ENCODE peak calls at places on chromosomes 13 and 19, in nine cellular contexts. One of them, this sample, is unnamed.

GRCh38 chr19:1394252-1395193 is 6.8 kb downstream of the GAMT start:
- DNase-seq in myocyte: no peak
- DNase-seq in T-helper 9 cell: no peak
- DNase-seq in GDM1: no peak
- DNase-seq in HT1080: no peak
- DNase-seq in neural crest cell: no peak
- DNase-seq in NCI-H146: no peak
- DNase-seq in mesendoderm: no peak
- DNase-seq in SJCRH30: no peak
- DNase-seq in this sample: no peak

GRCh38 chr19:8180018-8180417 is 29.2 kb upstream of the CERS4 start:
- DNase-seq in myocyte: no peak
- DNase-seq in T-helper 9 cell: no peak
- DNase-seq in GDM1: no peak
- DNase-seq in HT1080: no peak
- DNase-seq in neural crest cell: no peak
- DNase-seq in NCI-H146: no peak
- DNase-seq in mesendoderm: no peak
- DNase-seq in SJCRH30: no peak
- DNase-seq in this sample: no peak

GRCh38 chr19:31315621-31316011 is 33.6 kb downstream of the TSHZ3 start:
- DNase-seq in myocyte: no peak
- DNase-seq in T-helper 9 cell: no peak
- DNase-seq in GDM1: no peak
- DNase-seq in HT1080: no peak
- DNase-seq in neural crest cell: no peak
- DNase-seq in NCI-H146: no peak
- DNase-seq in mesendoderm: no peak
- DNase-seq in SJCRH30: no peak
- DNase-seq in this sample: no peak

GRCh38 chr19:55254625-55254977 is 4.2 kb downstream of the PPP6R1 start:
- DNase-seq in myocyte: no peak
- DNase-seq in T-helper 9 cell: no peak
- DNase-seq in GDM1: no peak
- DNase-seq in HT1080: no peak
- DNase-seq in neural crest cell: no peak
- DNase-seq in NCI-H146: no peak
- DNase-seq in mesendoderm: no peak
- DNase-seq in SJCRH30: no peak
- DNase-seq in this sample: no peak

GRCh38 chr19:19110410-19111137 is 27.7 kb downstream of the TMEM161A start:
- DNase-seq in myocyte: no peak
- DNase-seq in T-helper 9 cell: no peak
- DNase-seq in GDM1: no peak
- DNase-seq in HT1080: no peak
- DNase-seq in neural crest cell: peak
- DNase-seq in NCI-H146: peak
- DNase-seq in mesendoderm: no peak
- DNase-seq in SJCRH30: no peak
- DNase-seq in this sample: no peak

GRCh38 chr19:18392417-18392816 is 5.0 kb downstream of the LRRC25 start:
- DNase-seq in myocyte: no peak
- DNase-seq in T-helper 9 cell: no peak
- DNase-seq in GDM1: peak
- DNase-seq in HT1080: peak
- DNase-seq in neural crest cell: no peak
- DNase-seq in NCI-H146: no peak
- DNase-seq in mesendoderm: no peak
- DNase-seq in SJCRH30: no peak
- DNase-seq in this sample: no peak

GRCh38 chr19:45113628-45114027 is 20.6 kb downstream of the PPP1R37 start:
- DNase-seq in myocyte: no peak
- DNase-seq in T-helper 9 cell: no peak
- DNase-seq in GDM1: no peak
- DNase-seq in HT1080: no peak
- DNase-seq in neural crest cell: no peak
- DNase-seq in NCI-H146: peak
- DNase-seq in mesendoderm: no peak
- DNase-seq in SJCRH30: no peak
- DNase-seq in this sample: no peak

GRCh38 chr13:60583911-60584753 is 187.1 kb downstream of the TDRD3 start:
- DNase-seq in myocyte: peak
- DNase-seq in T-helper 9 cell: no peak
- DNase-seq in GDM1: no peak
- DNase-seq in HT1080: peak
- DNase-seq in neural crest cell: no peak
- DNase-seq in NCI-H146: no peak
- DNase-seq in mesendoderm: peak
- DNase-seq in SJCRH30: no peak
- DNase-seq in this sample: peak

GRCh38 chr13:44575741-44576395 is at the start of gene TSC22D1:
- DNase-seq in myocyte: peak
- DNase-seq in T-helper 9 cell: peak
- DNase-seq in GDM1: peak
- DNase-seq in HT1080: no peak
- DNase-seq in neural crest cell: peak
- DNase-seq in NCI-H146: peak
- DNase-seq in mesendoderm: peak
- DNase-seq in SJCRH30: peak
- DNase-seq in this sample: no peak

GRCh38 chr19:44260343-44260681 is 626 bp downstream of the ZNF233 start:
- DNase-seq in myocyte: no peak
- DNase-seq in T-helper 9 cell: no peak
- DNase-seq in GDM1: no peak
- DNase-seq in HT1080: no peak
- DNase-seq in neural crest cell: no peak
- DNase-seq in NCI-H146: peak
- DNase-seq in mesendoderm: peak
- DNase-seq in SJCRH30: no peak
- DNase-seq in this sample: no peak

GRCh38 chr13:94346261-94347019 is 133.0 kb downstream of the DCT start:
- DNase-seq in myocyte: no peak
- DNase-seq in T-helper 9 cell: no peak
- DNase-seq in GDM1: no peak
- DNase-seq in HT1080: no peak
- DNase-seq in neural crest cell: no peak
- DNase-seq in NCI-H146: no peak
- DNase-seq in mesendoderm: no peak
- DNase-seq in SJCRH30: no peak
- DNase-seq in this sample: no peak

GRCh38 chr19:17455308-17455707 is 5.4 kb downstream of the NXNL1 start:
- DNase-seq in myocyte: no peak
- DNase-seq in T-helper 9 cell: no peak
- DNase-seq in GDM1: no peak
- DNase-seq in HT1080: no peak
- DNase-seq in neural crest cell: no peak
- DNase-seq in NCI-H146: no peak
- DNase-seq in mesendoderm: no peak
- DNase-seq in SJCRH30: no peak
- DNase-seq in this sample: no peak

GRCh38 chr13:73765651-73766384 is 368.4 kb downstream of the KLF12 start:
- DNase-seq in myocyte: peak
- DNase-seq in T-helper 9 cell: peak
- DNase-seq in GDM1: no peak
- DNase-seq in HT1080: no peak
- DNase-seq in neural crest cell: peak
- DNase-seq in NCI-H146: peak
- DNase-seq in mesendoderm: peak
- DNase-seq in SJCRH30: peak
- DNase-seq in this sample: no peak

GRCh38 chr19:57248646-57249045 is 8.2 kb downstream of the ZNF805 start:
- DNase-seq in myocyte: no peak
- DNase-seq in T-helper 9 cell: no peak
- DNase-seq in GDM1: no peak
- DNase-seq in HT1080: no peak
- DNase-seq in neural crest cell: no peak
- DNase-seq in NCI-H146: no peak
- DNase-seq in mesendoderm: no peak
- DNase-seq in SJCRH30: no peak
- DNase-seq in this sample: no peak

GRCh38 chr13:76764429-76764828 is 121.8 kb downstream of the KCTD12 start:
- DNase-seq in myocyte: peak
- DNase-seq in T-helper 9 cell: no peak
- DNase-seq in GDM1: peak
- DNase-seq in HT1080: peak
- DNase-seq in neural crest cell: no peak
- DNase-seq in NCI-H146: peak
- DNase-seq in mesendoderm: peak
- DNase-seq in SJCRH30: peak
- DNase-seq in this sample: no peak

GRCh38 chr19:6765738-6766356 is 1.4 kb downstream of the SH2D3A start:
- DNase-seq in myocyte: no peak
- DNase-seq in T-helper 9 cell: no peak
- DNase-seq in GDM1: no peak
- DNase-seq in HT1080: peak
- DNase-seq in neural crest cell: no peak
- DNase-seq in NCI-H146: peak
- DNase-seq in mesendoderm: peak
- DNase-seq in SJCRH30: no peak
- DNase-seq in this sample: no peak

GRCh38 chr13:67803118-67803517 is 573.0 kb upstream of the PCDH9 start:
- DNase-seq in myocyte: no peak
- DNase-seq in T-helper 9 cell: no peak
- DNase-seq in GDM1: no peak
- DNase-seq in HT1080: no peak
- DNase-seq in neural crest cell: no peak
- DNase-seq in NCI-H146: peak
- DNase-seq in mesendoderm: no peak
- DNase-seq in SJCRH30: peak
- DNase-seq in this sample: no peak

GRCh38 chr19:54133312-54133956 is 4.1 kb upstream of the CNOT3 start:
- DNase-seq in myocyte: no peak
- DNase-seq in T-helper 9 cell: no peak
- DNase-seq in GDM1: peak
- DNase-seq in HT1080: peak
- DNase-seq in neural crest cell: no peak
- DNase-seq in NCI-H146: peak
- DNase-seq in mesendoderm: peak
- DNase-seq in SJCRH30: no peak
- DNase-seq in this sample: no peak

GRCh38 chr19:10390652-10391286 is 10.4 kb upstream of the TYK2 start:
- DNase-seq in myocyte: peak
- DNase-seq in T-helper 9 cell: peak
- DNase-seq in GDM1: peak
- DNase-seq in HT1080: peak
- DNase-seq in neural crest cell: peak
- DNase-seq in NCI-H146: peak
- DNase-seq in mesendoderm: peak
- DNase-seq in SJCRH30: peak
- DNase-seq in this sample: no peak

GRCh38 chr19:47230122-47230920 is 678 bp downstream of the BBC3 start:
- DNase-seq in myocyte: peak
- DNase-seq in T-helper 9 cell: peak
- DNase-seq in GDM1: peak
- DNase-seq in HT1080: peak
- DNase-seq in neural crest cell: peak
- DNase-seq in NCI-H146: peak
- DNase-seq in mesendoderm: peak
- DNase-seq in SJCRH30: peak
- DNase-seq in this sample: no peak

This sample was measured in GM04503.